ENCODE peak calls at places on chromosome 13, in ten cellular contexts. One of them, this sample, is unnamed. For H3K36me3, the result is how much of the 10 kb centered on the place peaks cover.

GRCh38 chr13:24241336-24241735 is 68.0 kb upstream of the C1QTNF9 start:
- DNase-seq in adrenal gland: no peak
- DNase-seq in left ventricle myocardium inferior: no peak
- DNase-seq in sigmoid colon: no peak
- DNase-seq in esophagus squamous epithelium: no peak
- DNase-seq in fibroblast of lung: no peak
- DNase-seq in GM23248: no peak
- DNase-seq in SK-N-SH: no peak
- DNase-seq in body of pancreas: no peak
- DNase-seq in HepG2: no peak
- DNase-seq in this sample: no peak

GRCh38 chr13:41019578-41020347 is 647 bp upstream of the ELF1 start:
- DNase-seq in adrenal gland: no peak
- DNase-seq in left ventricle myocardium inferior: no peak
- DNase-seq in sigmoid colon: no peak
- DNase-seq in esophagus squamous epithelium: no peak
- DNase-seq in fibroblast of lung: no peak
- DNase-seq in GM23248: no peak
- DNase-seq in SK-N-SH: peak
- DNase-seq in body of pancreas: peak
- DNase-seq in HepG2: peak
- DNase-seq in this sample: no peak

GRCh38 chr13:30785146-30785845 is 50.0 kb downstream of the ALOX5AP start:
- DNase-seq in adrenal gland: no peak
- DNase-seq in left ventricle myocardium inferior: no peak
- DNase-seq in sigmoid colon: no peak
- DNase-seq in esophagus squamous epithelium: no peak
- DNase-seq in fibroblast of lung: no peak
- DNase-seq in GM23248: no peak
- DNase-seq in SK-N-SH: no peak
- DNase-seq in body of pancreas: no peak
- DNase-seq in HepG2: no peak
- DNase-seq in this sample: no peak

GRCh38 chr13:69524459-69525155 is 583.0 kb upstream of the ATXN8OS start:
- DNase-seq in adrenal gland: no peak
- DNase-seq in left ventricle myocardium inferior: no peak
- DNase-seq in sigmoid colon: no peak
- DNase-seq in esophagus squamous epithelium: no peak
- DNase-seq in fibroblast of lung: no peak
- DNase-seq in GM23248: peak
- DNase-seq in SK-N-SH: no peak
- DNase-seq in body of pancreas: no peak
- DNase-seq in HepG2: no peak
- DNase-seq in this sample: no peak

GRCh38 chr13:71240906-71241305 is 626.1 kb downstream of the DACH1 start:
- DNase-seq in adrenal gland: no peak
- DNase-seq in left ventricle myocardium inferior: no peak
- DNase-seq in sigmoid colon: no peak
- DNase-seq in esophagus squamous epithelium: no peak
- DNase-seq in fibroblast of lung: peak
- DNase-seq in GM23248: no peak
- DNase-seq in SK-N-SH: peak
- DNase-seq in body of pancreas: no peak
- DNase-seq in HepG2: no peak
- DNase-seq in this sample: no peak

GRCh38 chr13:101309014-101309619 is 107.2 kb downstream of the NALCN start:
- DNase-seq in adrenal gland: no peak
- DNase-seq in left ventricle myocardium inferior: no peak
- DNase-seq in sigmoid colon: no peak
- DNase-seq in esophagus squamous epithelium: no peak
- DNase-seq in fibroblast of lung: peak
- DNase-seq in GM23248: peak
- DNase-seq in SK-N-SH: no peak
- DNase-seq in body of pancreas: no peak
- DNase-seq in HepG2: no peak
- DNase-seq in this sample: no peak

GRCh38 chr13:21326155-21327030 is 132.7 kb downstream of the ZDHHC20 start:
- DNase-seq in adrenal gland: peak
- DNase-seq in left ventricle myocardium inferior: no peak
- DNase-seq in sigmoid colon: peak
- DNase-seq in esophagus squamous epithelium: no peak
- DNase-seq in fibroblast of lung: peak
- DNase-seq in GM23248: peak
- DNase-seq in SK-N-SH: peak
- DNase-seq in body of pancreas: peak
- DNase-seq in HepG2: no peak
- DNase-seq in this sample: peak

GRCh38 chr13:40452741-40453665 is 213.4 kb downstream of the FOXO1 start:
- DNase-seq in adrenal gland: no peak
- DNase-seq in left ventricle myocardium inferior: no peak
- DNase-seq in sigmoid colon: no peak
- DNase-seq in esophagus squamous epithelium: no peak
- DNase-seq in fibroblast of lung: peak
- DNase-seq in GM23248: peak
- DNase-seq in SK-N-SH: no peak
- DNase-seq in body of pancreas: peak
- DNase-seq in HepG2: peak
- DNase-seq in this sample: no peak

GRCh38 chr13:111158136-111158805 is 43.2 kb downstream of the ARHGEF7 start:
- DNase-seq in adrenal gland: no peak
- DNase-seq in left ventricle myocardium inferior: no peak
- DNase-seq in sigmoid colon: no peak
- DNase-seq in esophagus squamous epithelium: no peak
- DNase-seq in fibroblast of lung: peak
- DNase-seq in GM23248: peak
- DNase-seq in SK-N-SH: no peak
- DNase-seq in body of pancreas: no peak
- DNase-seq in HepG2: no peak
- DNase-seq in this sample: no peak

GRCh38 chr13:72458701-72459100 is 268.7 kb downstream of the MZT1 start:
- DNase-seq in adrenal gland: no peak
- DNase-seq in left ventricle myocardium inferior: no peak
- DNase-seq in sigmoid colon: no peak
- DNase-seq in esophagus squamous epithelium: no peak
- DNase-seq in fibroblast of lung: peak
- DNase-seq in GM23248: no peak
- DNase-seq in SK-N-SH: no peak
- DNase-seq in body of pancreas: no peak
- DNase-seq in HepG2: no peak
- DNase-seq in this sample: no peak

GRCh38 chr13:48500652-48501197 is 32.2 kb downstream of the RCBTB2 start:
- DNase-seq in adrenal gland: no peak
- DNase-seq in left ventricle myocardium inferior: no peak
- DNase-seq in sigmoid colon: no peak
- DNase-seq in esophagus squamous epithelium: no peak
- DNase-seq in fibroblast of lung: peak
- DNase-seq in GM23248: peak
- DNase-seq in SK-N-SH: no peak
- DNase-seq in body of pancreas: no peak
- DNase-seq in HepG2: peak
- DNase-seq in this sample: no peak

GRCh38 chr13:57629391-57629804 is 2.1 kb upstream of the PCDH17 start:
- DNase-seq in adrenal gland: peak
- DNase-seq in left ventricle myocardium inferior: no peak
- DNase-seq in sigmoid colon: no peak
- DNase-seq in esophagus squamous epithelium: no peak
- DNase-seq in fibroblast of lung: no peak
- DNase-seq in GM23248: peak
- DNase-seq in SK-N-SH: peak
- DNase-seq in body of pancreas: peak
- DNase-seq in HepG2: no peak
- DNase-seq in this sample: peak

GRCh38 chr13:80161219-80161618 is 179.7 kb downstream of the SPRY2 start:
- DNase-seq in adrenal gland: no peak
- DNase-seq in left ventricle myocardium inferior: no peak
- DNase-seq in sigmoid colon: no peak
- DNase-seq in esophagus squamous epithelium: no peak
- DNase-seq in fibroblast of lung: no peak
- DNase-seq in GM23248: no peak
- DNase-seq in SK-N-SH: no peak
- DNase-seq in body of pancreas: no peak
- DNase-seq in HepG2: no peak
- DNase-seq in this sample: no peak

GRCh38 chr13:89925107-89925506 is 1422.4 kb upstream of the MIR17HG start:
- DNase-seq in adrenal gland: no peak
- DNase-seq in left ventricle myocardium inferior: no peak
- DNase-seq in sigmoid colon: no peak
- DNase-seq in esophagus squamous epithelium: no peak
- DNase-seq in fibroblast of lung: peak
- DNase-seq in GM23248: peak
- DNase-seq in SK-N-SH: peak
- DNase-seq in body of pancreas: no peak
- DNase-seq in HepG2: peak
- DNase-seq in this sample: no peak

GRCh38 chr13:64274481-64275217 is 2859.0 kb upstream of the PCDH20 start:
- DNase-seq in adrenal gland: no peak
- DNase-seq in left ventricle myocardium inferior: no peak
- DNase-seq in sigmoid colon: no peak
- DNase-seq in esophagus squamous epithelium: no peak
- DNase-seq in fibroblast of lung: peak
- DNase-seq in GM23248: no peak
- DNase-seq in SK-N-SH: no peak
- DNase-seq in body of pancreas: no peak
- DNase-seq in HepG2: no peak
- DNase-seq in this sample: no peak

GRCh38 chr13:83880275-83881027 is 1.8 kb downstream of the SLITRK1 start:
- DNase-seq in adrenal gland: no peak
- DNase-seq in left ventricle myocardium inferior: no peak
- DNase-seq in sigmoid colon: no peak
- DNase-seq in esophagus squamous epithelium: no peak
- DNase-seq in fibroblast of lung: no peak
- DNase-seq in GM23248: no peak
- DNase-seq in SK-N-SH: no peak
- DNase-seq in body of pancreas: peak
- DNase-seq in HepG2: no peak
- DNase-seq in this sample: no peak
- H3K4me3 ChIP-seq in adrenal gland: no peak
- H3K4me3 ChIP-seq in left ventricle myocardium inferior: no peak
- H3K4me3 ChIP-seq in sigmoid colon: no peak
- H3K4me3 ChIP-seq in esophagus squamous epithelium: no peak
- H3K4me3 ChIP-seq in fibroblast of lung: no peak
- H3K4me3 ChIP-seq in GM23248: no peak
- H3K4me3 ChIP-seq in SK-N-SH: no peak
- H3K4me3 ChIP-seq in body of pancreas: no peak
- H3K4me3 ChIP-seq in HepG2: no peak
- H3K4me3 ChIP-seq in this sample: no peak

GRCh38 chr13:112726018-112726767 is 36.4 kb downstream of the ATP11A start:
- DNase-seq in adrenal gland: no peak
- DNase-seq in left ventricle myocardium inferior: no peak
- DNase-seq in sigmoid colon: peak
- DNase-seq in esophagus squamous epithelium: no peak
- DNase-seq in fibroblast of lung: no peak
- DNase-seq in GM23248: no peak
- DNase-seq in SK-N-SH: no peak
- DNase-seq in body of pancreas: no peak
- DNase-seq in HepG2: no peak
- DNase-seq in this sample: peak
- H3K27ac ChIP-seq in adrenal gland: peak
- H3K27ac ChIP-seq in left ventricle myocardium inferior: peak
- H3K27ac ChIP-seq in sigmoid colon: no peak
- H3K27ac ChIP-seq in esophagus squamous epithelium: no peak
- H3K27ac ChIP-seq in fibroblast of lung: no peak
- H3K27ac ChIP-seq in GM23248: no peak
- H3K27ac ChIP-seq in SK-N-SH: no peak
- H3K27ac ChIP-seq in body of pancreas: peak
- H3K27ac ChIP-seq in HepG2: no peak
- H3K27ac ChIP-seq in this sample: no peak

DNA sequence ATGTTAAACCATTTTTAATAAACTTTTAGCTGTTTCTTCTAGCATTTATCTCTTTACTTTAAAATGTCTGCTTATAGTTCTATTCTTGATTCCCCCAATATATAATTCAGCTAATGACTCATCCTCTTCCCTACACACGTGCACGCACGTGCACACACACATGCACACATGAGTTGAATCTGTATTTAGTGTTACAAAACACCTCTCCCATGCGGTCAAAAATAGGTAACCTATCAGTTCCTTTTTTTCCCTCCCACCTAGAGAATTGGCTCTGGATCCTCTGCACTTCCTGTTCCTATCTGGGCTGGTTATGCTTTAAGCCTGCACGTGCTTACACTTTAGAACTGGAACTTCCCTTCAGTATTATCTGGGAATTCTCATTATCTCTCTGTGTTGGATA is 144.1 kb downstream of the PAN3 start:
- DNase-seq in adrenal gland: no peak
- DNase-seq in left ventricle myocardium inferior: no peak
- DNase-seq in sigmoid colon: no peak
- DNase-seq in esophagus squamous epithelium: no peak
- DNase-seq in fibroblast of lung: no peak
- DNase-seq in GM23248: no peak
- DNase-seq in SK-N-SH: no peak
- DNase-seq in body of pancreas: no peak
- DNase-seq in HepG2: no peak
- DNase-seq in this sample: no peak
- H3K36me3 ChIP-seq in adrenal gland: under half
- H3K36me3 ChIP-seq in left ventricle myocardium inferior: half or more
- H3K36me3 ChIP-seq in sigmoid colon: under half
- H3K36me3 ChIP-seq in esophagus squamous epithelium: half or more
- H3K36me3 ChIP-seq in fibroblast of lung: under half
- H3K36me3 ChIP-seq in GM23248: under half
- H3K36me3 ChIP-seq in SK-N-SH: half or more
- H3K36me3 ChIP-seq in body of pancreas: under half
- H3K36me3 ChIP-seq in HepG2: under half
- H3K36me3 ChIP-seq in this sample: under half

GRCh38 chr13:113305208-113305607 is 8.2 kb downstream of the LAMP1 start:
- DNase-seq in adrenal gland: no peak
- DNase-seq in left ventricle myocardium inferior: no peak
- DNase-seq in sigmoid colon: no peak
- DNase-seq in esophagus squamous epithelium: no peak
- DNase-seq in fibroblast of lung: peak
- DNase-seq in GM23248: peak
- DNase-seq in SK-N-SH: no peak
- DNase-seq in body of pancreas: no peak
- DNase-seq in HepG2: no peak
- DNase-seq in this sample: no peak
- H3K4me3 ChIP-seq in adrenal gland: no peak
- H3K4me3 ChIP-seq in left ventricle myocardium inferior: no peak
- H3K4me3 ChIP-seq in sigmoid colon: no peak
- H3K4me3 ChIP-seq in esophagus squamous epithelium: no peak
- H3K4me3 ChIP-seq in fibroblast of lung: no peak
- H3K4me3 ChIP-seq in GM23248: no peak
- H3K4me3 ChIP-seq in SK-N-SH: no peak
- H3K4me3 ChIP-seq in body of pancreas: no peak
- H3K4me3 ChIP-seq in HepG2: no peak
- H3K4me3 ChIP-seq in this sample: no peak

DNA sequence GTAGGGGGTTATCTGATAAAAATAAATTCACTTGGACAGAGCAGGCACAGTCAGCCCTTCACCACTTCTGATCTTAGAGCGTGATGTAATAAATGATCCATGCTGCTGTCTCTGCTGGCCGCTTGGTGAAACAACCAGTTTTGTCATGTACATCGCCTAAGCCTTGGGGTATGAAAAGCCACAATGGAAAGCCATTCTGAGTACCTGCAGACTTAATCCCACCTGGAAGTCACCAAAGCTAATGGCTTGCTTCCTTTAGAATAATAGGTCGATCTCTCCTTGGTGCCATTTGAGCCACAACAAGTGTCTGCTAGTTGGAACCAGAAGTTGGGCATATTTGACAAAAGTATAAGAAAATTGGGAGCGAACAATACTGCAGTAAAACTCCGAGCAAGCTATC is 1649.7 kb upstream of the SPRY2 start:
- DNase-seq in adrenal gland: no peak
- DNase-seq in left ventricle myocardium inferior: no peak
- DNase-seq in sigmoid colon: no peak
- DNase-seq in esophagus squamous epithelium: no peak
- DNase-seq in fibroblast of lung: no peak
- DNase-seq in GM23248: no peak
- DNase-seq in SK-N-SH: no peak
- DNase-seq in body of pancreas: no peak
- DNase-seq in HepG2: no peak
- DNase-seq in this sample: no peak
- H3K27ac ChIP-seq in adrenal gland: no peak
- H3K27ac ChIP-seq in left ventricle myocardium inferior: no peak
- H3K27ac ChIP-seq in sigmoid colon: no peak
- H3K27ac ChIP-seq in esophagus squamous epithelium: no peak
- H3K27ac ChIP-seq in fibroblast of lung: no peak
- H3K27ac ChIP-seq in GM23248: no peak
- H3K27ac ChIP-seq in SK-N-SH: no peak
- H3K27ac ChIP-seq in body of pancreas: no peak
- H3K27ac ChIP-seq in HepG2: no peak
- H3K27ac ChIP-seq in this sample: no peak

This sample was measured in spleen.